ENCODE peak calls at places on chromosomes 5 and 9, in four cellular contexts. N is GM12878, D is HCT116, H is K562. J is an unnamed sample.

GRCh38 chr9:120890415-120891254 is 13.6 kb upstream of the PHF19 start:
- DNase-seq in H (peak), D (no peak), N (no peak), J (no peak)

GRCh38 chr5:174300118-174300940 is 254.8 kb downstream of the NSG2 start:
- DNase-seq in N (peak), H (no peak), D (no peak), J (no peak)

GRCh38 chr9:70479880-70480291 is 65.4 kb upstream of the KLF9 start:
- DNase-seq in D (no peak), N (no peak), H (no peak), J (peak)

GRCh38 chr5:66406761-66407289 is 189.4 kb upstream of the MAST4 start:
- DNase-seq in H (no peak), D (no peak), N (no peak), J (no peak)

GRCh38 chr5:398475-399295 is 44.3 kb upstream of the EXOC3 start:
- DNase-seq in D (no peak), H (no peak), N (no peak), J (no peak)

GRCh38 chr9:3692606-3693005 is 166.8 kb upstream of the RFX3 start:
- DNase-seq in D (no peak), H (no peak), N (no peak), J (no peak)

GRCh38 chr9:100070071-100070470 is 28.7 kb downstream of the ERP44 start:
- DNase-seq in D (no peak), H (no peak), N (no peak), J (no peak)

GRCh38 chr5:60248900-60249299 is 355.4 kb upstream of the PDE4D start:
- DNase-seq in N (peak), H (no peak), D (no peak), J (no peak)

GRCh38 chr9:1007312-1007711 is 30.9 kb downstream of the DMRT3 start:
- DNase-seq in D (no peak), H (no peak), N (no peak), J (no peak)

GRCh38 chr9:77158772-77159513 is 18.4 kb upstream of the VPS13A start:
- DNase-seq in H (no peak), N (no peak), D (no peak), J (no peak)

GRCh38 chr9:38026021-38026809 is 42.8 kb downstream of the SHB start:
- DNase-seq in N (no peak), H (peak), D (no peak), J (no peak)

GRCh38 chr5:90297045-90297764 is 112.4 kb downstream of the CETN3 start:
- DNase-seq in H (no peak), D (no peak), N (no peak), J (no peak)

GRCh38 chr9:75184471-75184870 is 96.2 kb downstream of the OSTF1 start:
- DNase-seq in D (no peak), H (no peak), N (no peak), J (no peak)

GRCh38 chr9:95509851-95510529 is 6.8 kb downstream of the PTCH1 start:
- DNase-seq in N (no peak), H (peak), D (no peak), J (no peak)

GRCh38 chr9:68500457-68501158 is 40.1 kb downstream of the TMEM252 start:
- DNase-seq in H (no peak), N (no peak), D (no peak), J (no peak)

GRCh38 chr5:75054110-75054930 is 2.0 kb upstream of the GCNT4 start:
- DNase-seq in N (no peak), D (no peak), H (no peak), J (peak)

GRCh38 chr5:139592289-139592688 is 31.1 kb downstream of the UBE2D2 start:
- DNase-seq in H (no peak), D (no peak), N (no peak), J (no peak)

GRCh38 chr5:139597134-139597533 is 36.0 kb downstream of the UBE2D2 start:
- DNase-seq in H (no peak), D (no peak), N (no peak), J (no peak)

GRCh38 chr5:139588962-139589361 is 27.8 kb downstream of the UBE2D2 start:
- DNase-seq in D (no peak), N (no peak), H (no peak), J (no peak)

DNA sequence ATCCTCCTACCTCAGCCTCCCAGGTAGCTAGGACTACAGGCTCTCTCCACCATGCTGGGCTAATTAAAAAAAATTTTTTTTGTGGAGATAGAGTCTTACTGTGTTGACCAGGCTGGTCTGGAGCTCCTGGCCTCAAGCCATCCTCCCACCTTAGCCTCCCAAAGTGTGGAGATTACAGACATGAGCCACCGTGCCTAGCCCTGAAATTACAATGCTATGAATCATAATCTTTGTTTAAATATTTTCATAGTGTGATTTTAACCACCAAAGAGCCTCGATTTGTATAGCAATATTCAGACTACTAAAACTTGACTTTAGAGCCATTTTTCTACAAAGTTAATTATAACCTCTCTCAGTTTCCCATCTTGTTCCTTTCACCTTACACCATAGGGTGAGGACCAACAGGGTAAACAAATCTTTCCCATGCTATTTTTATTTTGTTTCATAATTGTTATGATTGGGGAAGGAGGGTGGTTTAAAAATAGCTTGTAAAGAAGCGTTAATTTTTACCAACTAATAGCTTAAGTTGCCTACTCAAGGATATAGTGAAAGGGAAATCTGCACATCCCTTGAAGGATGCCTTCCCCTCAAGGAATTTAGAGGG is 32.7 kb downstream of the UBE2D2 start:
- DNase-seq in H (no peak), D (peak), N (no peak), J (no peak)
- TF ChIP-seq EGR1 in H (no peak), D (peak), N (no peak), J (no peak)

DNA sequence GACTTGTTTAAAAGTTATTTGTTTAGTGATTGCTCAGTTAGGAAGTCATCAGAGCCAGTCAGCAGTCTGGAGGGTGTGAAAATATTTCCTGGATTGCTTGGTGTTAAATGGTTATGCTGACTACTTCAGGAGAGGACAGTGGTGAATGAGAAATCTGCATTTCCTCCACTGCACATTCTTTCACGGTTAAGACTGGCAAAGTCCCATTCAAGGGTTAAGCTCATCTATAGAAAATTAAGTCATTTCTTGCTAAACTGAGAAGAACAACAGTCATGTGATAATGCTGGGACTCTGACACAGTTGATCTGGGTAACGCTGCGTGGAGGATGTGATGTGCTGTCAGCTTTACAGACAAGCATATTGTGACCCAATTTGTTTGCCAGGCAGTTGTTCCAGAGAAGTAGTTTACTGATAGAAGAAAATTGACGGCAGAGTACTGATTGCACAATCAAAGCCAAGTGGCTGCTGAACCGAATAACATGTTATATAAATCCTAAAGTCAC is 80.4 kb downstream of the GRAMD2B start:
- DNase-seq in D (no peak), H (no peak), N (no peak), J (no peak)
- TF ChIP-seq EGR1 in D (no peak), H (no peak), N (no peak), J (no peak)

DNA sequence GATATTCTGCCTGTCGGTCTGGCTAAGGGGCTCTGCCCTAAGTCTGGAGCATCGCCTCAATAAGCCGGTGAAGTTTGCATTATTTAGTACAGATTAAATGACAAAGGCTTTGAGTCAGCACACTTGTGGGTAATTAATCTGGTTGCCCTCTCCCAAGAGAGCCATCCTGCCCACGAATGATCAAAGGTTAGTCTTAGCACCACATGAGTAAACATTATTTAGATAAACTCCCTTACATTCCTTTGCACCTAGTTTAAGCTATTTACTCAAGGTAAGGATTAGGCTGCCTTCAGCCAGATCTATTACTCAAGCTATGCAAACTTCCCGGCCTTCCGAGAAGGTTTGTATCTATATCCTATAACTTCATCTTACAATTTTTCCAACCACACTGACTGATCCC is 572.1 kb downstream of the CHSY3 start:
- DNase-seq in D (no peak), H (no peak), N (no peak), J (no peak)
- TF ChIP-seq EGR1 in D (no peak), H (no peak), N (no peak), J (no peak)

GRCh38 chr5:160506006-160507004 is 84.7 kb downstream of the PTTG1 start:
- DNase-seq in N (no peak), D (no peak), H (no peak), J (no peak)
- TF ChIP-seq EGR1 in N (no peak), D (no peak), H (no peak), J (no peak)

DNA sequence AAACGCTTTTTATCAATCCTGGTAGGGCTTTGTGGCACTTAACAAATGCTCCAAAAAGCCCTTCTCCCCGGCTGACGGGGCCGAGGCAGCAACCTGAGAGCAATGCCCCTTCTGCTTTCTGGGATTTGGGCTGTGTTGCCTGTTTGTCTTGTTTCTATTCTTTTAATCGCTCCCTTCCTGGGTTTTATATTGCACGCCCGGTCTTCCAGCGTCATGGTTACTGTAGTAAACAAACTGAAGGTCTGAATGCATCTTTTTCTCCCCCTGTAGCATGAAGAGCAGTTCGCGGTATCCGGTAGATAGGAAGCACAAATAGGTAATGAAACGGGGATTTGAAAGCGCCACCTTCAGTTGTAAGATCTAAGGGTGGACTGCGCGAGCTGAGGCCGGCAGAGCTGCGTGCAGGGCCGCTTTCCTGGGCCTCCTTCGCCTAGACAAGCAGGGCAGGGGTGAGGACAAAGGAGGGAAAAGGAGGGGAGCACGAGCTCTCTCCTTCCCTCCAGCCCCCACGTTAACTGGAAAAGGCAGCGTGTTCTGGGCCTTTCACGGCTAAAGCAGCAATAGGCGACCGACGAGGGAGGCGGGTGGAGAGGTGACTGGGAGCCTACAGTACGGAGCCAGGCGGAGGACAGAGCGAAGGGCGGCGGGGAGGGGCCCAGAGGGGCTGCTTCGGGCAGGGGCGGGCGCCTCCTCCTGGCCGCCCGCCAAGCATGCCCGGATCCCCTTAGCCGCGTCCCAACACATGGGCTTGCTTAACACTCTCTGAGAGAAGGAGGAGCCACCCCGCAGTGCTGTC is 49.3 kb upstream of the ZNF366 start:
- DNase-seq in H (no peak), N (peak), D (no peak), J (peak)
- TF ChIP-seq EGR1 in H (no peak), N (no peak), D (no peak), J (no peak)

DNA sequence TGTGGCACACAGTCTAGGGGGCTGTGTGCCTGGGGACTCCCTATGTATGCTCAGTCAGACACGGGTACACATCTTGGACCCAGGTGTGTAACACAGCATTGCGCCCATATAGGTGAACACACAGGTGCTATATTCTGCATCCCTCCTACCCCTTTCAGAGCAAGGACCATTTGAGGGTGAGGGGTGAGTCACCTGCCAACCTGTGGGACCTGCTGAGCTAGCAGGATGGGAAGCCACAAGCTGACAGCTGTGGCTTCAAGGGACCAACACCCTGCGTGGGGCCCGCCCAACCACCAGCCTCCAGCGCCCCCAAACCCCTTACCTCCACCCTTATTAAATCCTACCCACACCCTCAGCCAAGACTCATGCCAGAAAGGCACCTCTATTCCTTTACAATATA is 14.6 kb upstream of the AQP7 start:
- DNase-seq in H (no peak), D (no peak), N (no peak), J (no peak)
- TF ChIP-seq EGR1 in H (no peak), D (no peak), N (no peak), J (no peak)

GRCh38 chr5:33563983-33564908 is 123.5 kb downstream of the TARS1 start:
- DNase-seq in H (no peak), N (no peak), D (no peak), J (no peak)
- TF ChIP-seq EGR1 in H (no peak), N (no peak), D (no peak), J (no peak)

DNA sequence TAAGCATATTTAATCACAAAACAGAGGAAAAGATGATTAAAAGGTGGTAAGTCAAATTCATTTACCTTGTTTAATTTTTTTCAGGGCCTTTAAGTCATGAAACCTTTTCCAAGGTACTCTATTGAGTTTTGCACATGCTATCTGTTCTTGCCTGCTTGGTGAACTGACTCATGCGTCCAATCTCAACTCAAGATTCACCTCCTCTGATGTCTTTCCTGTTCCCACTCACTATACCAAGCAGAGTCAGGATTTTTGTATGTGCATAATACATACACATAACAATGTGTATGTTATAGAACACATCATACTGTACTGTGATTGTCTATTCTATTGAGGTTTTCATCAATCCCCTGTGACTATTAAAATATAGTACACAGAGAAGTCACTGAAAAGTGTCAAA is 7.8 kb downstream of the TMEM167A start:
- DNase-seq in H (peak), N (no peak), D (no peak), J (no peak)
- TF ChIP-seq EGR1 in H (no peak), N (no peak), D (no peak), J (no peak)

GRCh38 chr5:84696651-84697050 is 312.0 kb upstream of the EDIL3 start:
- DNase-seq in D (peak), N (no peak), H (no peak), J (no peak)
- TF ChIP-seq EGR1 in D (no peak), N (no peak), H (no peak), J (no peak)

DNA sequence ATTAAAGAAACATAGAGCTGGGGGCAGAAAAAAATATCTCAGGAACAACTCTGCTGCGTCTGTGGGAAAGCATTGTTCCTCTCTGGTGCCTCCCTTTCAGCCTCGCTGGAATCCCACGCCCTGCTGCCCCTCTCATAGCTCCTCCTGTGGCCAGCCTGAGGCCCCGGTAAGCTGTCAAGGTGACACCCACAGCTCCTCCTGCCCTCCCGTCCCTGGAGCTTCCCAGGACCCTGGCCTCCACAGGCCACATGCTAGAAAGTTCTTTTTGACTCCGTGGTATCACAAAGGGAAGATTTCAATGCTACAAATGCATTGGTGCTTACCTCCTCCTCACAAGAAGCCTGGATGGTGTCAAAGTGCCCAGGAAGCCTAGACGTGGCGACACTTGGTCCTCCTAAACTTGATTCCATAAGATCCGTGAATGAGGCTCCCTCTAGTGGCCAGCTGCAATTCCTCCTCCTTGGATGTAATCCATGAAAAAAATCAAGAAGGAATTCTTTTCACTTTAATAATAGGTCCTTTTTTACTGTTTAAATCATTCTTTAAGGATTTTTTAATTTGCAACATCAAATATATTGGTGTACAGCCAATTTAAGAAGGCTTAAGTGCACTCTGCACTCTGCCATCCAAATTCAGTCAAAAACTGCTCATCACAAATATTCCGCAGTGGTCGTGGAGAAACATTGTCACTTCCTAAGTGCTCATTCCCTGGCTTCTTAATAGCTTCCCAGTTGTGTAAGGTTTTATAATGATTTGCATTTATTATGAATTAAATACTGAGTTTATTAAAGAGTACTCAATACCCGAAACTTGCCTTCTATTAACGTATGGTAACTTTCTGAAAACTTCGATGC is 104.8 kb downstream of the CFAP90 start:
- DNase-seq in N (no peak), H (peak), D (peak), J (peak)
- TF ChIP-seq EGR1 in N (no peak), H (no peak), D (no peak), J (no peak)

J was measured in H1.